ENCODE peak calls at places on chromosomes 11 and 22, in ten cellular contexts. P is heart left ventricle, W is IMR-90, X is stomach, L is body of pancreas, Z is endothelial cell of umbilical vein, R is A549, G is sigmoid colon, U is uterus, C is thyroid gland. J is an unnamed sample. For H3K4me1, the result is how much of the 10 kb centered on the place peaks cover.

GRCh38 chr11:65479184-65480145 is 19.4 kb upstream of the MALAT1 start:
- DNase-seq in P (peak), W (peak), X (peak), L (peak), Z (peak), R (peak), G (peak), U (peak), C (peak), J (peak)

GRCh38 chr11:46450846-46451470 is 59.4 kb upstream of the CHRM4 start:
- DNase-seq in P (no peak), W (peak), X (no peak), L (no peak), Z (peak), R (no peak), G (no peak), U (no peak), C (no peak), J (no peak)

GRCh38 chr11:63769044-63769718 is 606 bp upstream of the ZFTA start:
- DNase-seq in P (peak), W (no peak), X (no peak), L (no peak), Z (peak), R (no peak), G (peak), U (peak), C (peak), J (peak)

GRCh38 chr11:120908521-120909181 is 115.3 kb upstream of the TBCEL start:
- DNase-seq in P (no peak), W (no peak), X (no peak), L (no peak), Z (no peak), R (no peak), G (no peak), U (no peak), C (no peak), J (no peak)

GRCh38 chr22:37012262-37012904 is 6.9 kb downstream of the TST start:
- DNase-seq in P (peak), W (no peak), X (peak), L (peak), Z (no peak), R (no peak), G (no peak), U (no peak), C (peak), J (peak)

GRCh38 chr11:74347381-74347780 is 35.9 kb upstream of the P4HA3 start:
- DNase-seq in P (no peak), W (peak), X (no peak), L (no peak), Z (peak), R (no peak), G (no peak), U (no peak), C (no peak), J (no peak)

GRCh38 chr22:43325176-43325575 is 18.0 kb downstream of the SCUBE1 start:
- DNase-seq in P (no peak), W (no peak), X (no peak), L (no peak), Z (no peak), R (no peak), G (no peak), U (no peak), C (no peak), J (no peak)

GRCh38 chr11:3006505-3007260 is 14.6 kb upstream of the NAP1L4 start:
- DNase-seq in P (no peak), W (no peak), X (no peak), L (no peak), Z (no peak), R (no peak), G (peak), U (no peak), C (peak), J (no peak)

GRCh38 chr11:128695539-128696221 is 1.8 kb downstream of the FLI1 start:
- DNase-seq in P (no peak), W (no peak), X (no peak), L (peak), Z (no peak), R (no peak), G (peak), U (no peak), C (no peak), J (peak)

GRCh38 chr11:2205214-2205770 is 33.7 kb upstream of the TH start:
- DNase-seq in P (peak), W (no peak), X (no peak), L (no peak), Z (no peak), R (no peak), G (peak), U (peak), C (no peak), J (no peak)

GRCh38 chr22:29938285-29938693 is 55.3 kb downstream of the MTMR3 start:
- DNase-seq in P (no peak), W (peak), X (no peak), L (no peak), Z (no peak), R (no peak), G (no peak), U (no peak), C (no peak), J (no peak)

GRCh38 chr11:12088047-12088481 is 22.3 kb upstream of the MICAL2 start:
- DNase-seq in P (peak), W (peak), X (no peak), L (no peak), Z (peak), R (peak), G (peak), U (no peak), C (peak), J (peak)

GRCh38 chr22:42664976-42665831 is 16.0 kb upstream of the CYB5R3 start:
- DNase-seq in P (no peak), W (no peak), X (no peak), L (no peak), Z (no peak), R (no peak), G (no peak), U (no peak), C (no peak), J (no peak)

GRCh38 chr22:43050995-43051394 is 36.0 kb upstream of the PACSIN2 start:
- DNase-seq in P (no peak), W (no peak), X (no peak), L (no peak), Z (no peak), R (peak), G (no peak), U (no peak), C (no peak), J (no peak)

GRCh38 chr11:2418961-2419360 is 18.4 kb downstream of the TSSC4 start:
- DNase-seq in P (no peak), W (no peak), X (no peak), L (no peak), Z (no peak), R (no peak), G (no peak), U (no peak), C (no peak), J (no peak)

GRCh38 chr11:96317985-96318384 is 25.0 kb downstream of the MAML2 start:
- DNase-seq in P (no peak), W (no peak), X (no peak), L (no peak), Z (no peak), R (no peak), G (no peak), U (no peak), C (no peak), J (no peak)

GRCh38 chr11:133306019-133306418 is 226.3 kb downstream of the OPCML start:
- DNase-seq in P (no peak), W (no peak), X (no peak), L (no peak), Z (no peak), R (no peak), G (no peak), U (no peak), C (no peak), J (no peak)

GRCh38 chr11:35794850-35795249 is 132.3 kb downstream of the TRIM44 start:
- DNase-seq in P (no peak), W (peak), X (no peak), L (no peak), Z (no peak), R (no peak), G (no peak), U (no peak), C (no peak), J (no peak)

GRCh38 chr22:39491696-39492095 is 10.4 kb upstream of the MIEF1 start:
- DNase-seq in P (no peak), W (no peak), X (no peak), L (no peak), Z (no peak), R (no peak), G (no peak), U (no peak), C (no peak), J (no peak)

GRCh38 chr11:1372660-1373059 is 17.1 kb upstream of the BRSK2 start:
- DNase-seq in P (no peak), W (no peak), X (no peak), L (no peak), Z (no peak), R (no peak), G (no peak), U (no peak), C (no peak), J (no peak)

GRCh38 chr11:16252373-16252772 is 104.0 kb downstream of the SOX6 start:
- DNase-seq in P (no peak), W (peak), X (no peak), L (no peak), Z (peak), R (peak), G (no peak), U (no peak), C (no peak), J (no peak)

GRCh38 chr22:48188211-48188845 is 1425.9 kb downstream of the TBC1D22A start:
- DNase-seq in P (no peak), W (no peak), X (no peak), L (no peak), Z (no peak), R (peak), G (no peak), U (no peak), C (no peak), J (no peak)

GRCh38 chr11:81059356-81059755 is 1618.5 kb upstream of the TENM4 start:
- DNase-seq in P (no peak), W (no peak), X (no peak), L (no peak), Z (no peak), R (no peak), G (no peak), U (no peak), C (no peak), J (no peak)

GRCh38 chr11:118619444-118620205 is 12.2 kb downstream of the PHLDB1 start:
- DNase-seq in P (peak), W (peak), X (no peak), L (peak), Z (peak), R (peak), G (peak), U (peak), C (peak), J (no peak)

GRCh38 chr22:49664891-49665290 is 162.8 kb downstream of the BRD1 start:
- DNase-seq in P (peak), W (no peak), X (no peak), L (no peak), Z (peak), R (no peak), G (peak), U (no peak), C (no peak), J (no peak)

GRCh38 chr22:29346659-29347058 is 31.2 kb upstream of the RASL10A start:
- DNase-seq in P (no peak), W (no peak), X (peak), L (no peak), Z (no peak), R (no peak), G (no peak), U (no peak), C (no peak), J (no peak)

GRCh38 chr22:38051261-38051660 is 5.9 kb upstream of the PICK1 start:
- DNase-seq in P (no peak), W (no peak), X (no peak), L (no peak), Z (no peak), R (no peak), G (no peak), U (no peak), C (no peak), J (no peak)

GRCh38 chr11:87324817-87325489 is 287.2 kb downstream of the TMEM135 start:
- DNase-seq in P (no peak), W (peak), X (no peak), L (no peak), Z (no peak), R (no peak), G (no peak), U (no peak), C (no peak), J (no peak)

GRCh38 chr11:57485217-57486007 is 25.1 kb downstream of the RTN4RL2 start:
- DNase-seq in P (no peak), W (peak), X (no peak), L (no peak), Z (no peak), R (no peak), G (no peak), U (no peak), C (no peak), J (no peak)

DNA sequence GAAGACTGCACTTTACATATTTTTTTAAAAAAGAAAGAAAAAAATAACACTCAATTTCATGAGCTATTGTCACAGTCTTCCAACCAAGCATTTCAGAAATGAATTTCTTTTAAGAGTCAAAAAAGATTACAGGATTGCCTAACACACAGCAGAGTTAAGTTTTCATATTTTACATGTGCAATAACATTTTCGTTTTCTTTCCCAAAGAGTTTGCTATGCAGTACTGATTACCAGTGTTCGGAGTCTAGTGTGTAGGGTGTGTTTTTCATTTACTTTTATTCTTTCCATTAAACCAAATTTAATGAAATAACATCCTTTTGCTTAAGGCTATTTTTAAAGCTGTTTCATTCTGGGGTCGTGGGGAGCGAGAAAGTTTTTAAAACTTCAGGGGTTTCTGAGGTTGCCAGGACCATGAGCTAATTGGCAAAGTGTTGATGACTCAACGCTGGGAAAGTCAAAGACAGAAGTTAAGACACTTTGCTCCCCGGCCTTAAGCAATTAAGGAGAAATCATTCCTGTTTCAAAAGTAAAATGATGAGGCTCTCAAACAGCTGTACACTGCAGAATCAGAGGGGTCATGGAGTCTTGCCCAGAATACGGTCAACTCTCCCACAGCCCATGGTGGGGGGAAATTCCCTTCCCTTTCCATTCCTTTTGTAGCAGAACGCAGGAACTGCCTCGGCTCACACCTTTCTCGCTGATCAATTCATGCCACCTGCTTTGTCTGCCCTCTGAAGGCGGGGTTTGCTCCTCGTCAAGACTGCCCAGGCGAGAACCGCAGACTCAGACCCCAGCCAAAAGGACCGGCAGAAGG is 53.0 kb downstream of the MN1 start:
- DNase-seq in P (no peak), W (peak), X (no peak), L (peak), Z (no peak), R (no peak), G (peak), U (peak), C (no peak), J (no peak)
- H3K4me1 ChIP-seq in P (under half), W (under half), X (under half), L (under half), Z (under half), R (under half), G (under half), U (under half), C (under half), J (under half)

GRCh38 chr11:69297926-69298777 is 4.2 kb downstream of the MYEOV start:
- DNase-seq in P (peak), W (peak), X (peak), L (peak), Z (peak), R (peak), G (peak), U (peak), C (peak), J (peak)
- TF ChIP-seq POLR2A in P (no peak), W (peak), X (no peak), L (no peak), Z (no peak), R (no peak), G (no peak), U (no peak), C (no peak), J (peak)

GRCh38 chr11:68327586-68328370 is 15.4 kb downstream of the LRP5 start:
- DNase-seq in P (no peak), W (no peak), X (no peak), L (no peak), Z (no peak), R (no peak), G (no peak), U (no peak), C (no peak), J (no peak)
- H3K4me3 ChIP-seq in P (no peak), W (no peak), X (no peak), L (no peak), Z (no peak), R (no peak), G (no peak), U (no peak), C (no peak), J (no peak)

GRCh38 chr11:44626645-44627044 is 61.2 kb downstream of the CD82 start:
- DNase-seq in P (no peak), W (no peak), X (no peak), L (no peak), Z (no peak), R (no peak), G (peak), U (peak), C (no peak), J (no peak)
- H3K4me1 ChIP-seq in P (under half), W (under half), X (under half), L (under half), Z (under half), R (under half), G (under half), U (under half), C (under half), J (under half)

J was measured in transverse colon.